ENCODE peak calls at places on chromosomes 12 and 14, in six cellular contexts. A, X, Q, U, Z and S are unnamed samples.

GRCh38 chr12:2509137-2509536 is 285.6 kb upstream of the FKBP4 start:
- DNase-seq in A (no peak), X (no peak), Q (no peak), U (no peak), Z (no peak), S (no peak)

GRCh38 chr14:81940636-81941035 is 407.0 kb upstream of the SEL1L start:
- DNase-seq in A (no peak), X (no peak), Q (no peak), U (no peak), Z (no peak), S (no peak)

GRCh38 chr14:65792208-65792905 is 379.8 kb downstream of the FUT8 start:
- DNase-seq in A (no peak), X (no peak), Q (peak), U (no peak), Z (no peak), S (no peak)

GRCh38 chr12:113103756-113104450 is 31.7 kb downstream of the RASAL1 start:
- DNase-seq in A (no peak), X (peak), Q (no peak), U (peak), Z (peak), S (no peak)

GRCh38 chr12:81465881-81466280 is 293.3 kb downstream of the PPFIA2 start:
- DNase-seq in A (no peak), X (no peak), Q (no peak), U (no peak), Z (no peak), S (no peak)

GRCh38 chr14:87491816-87492215 is 501.2 kb downstream of the GALC start:
- DNase-seq in A (no peak), X (no peak), Q (no peak), U (no peak), Z (no peak), S (no peak)

GRCh38 chr12:71186571-71187288 is 28.9 kb upstream of the TSPAN8 start:
- DNase-seq in A (no peak), X (no peak), Q (no peak), U (no peak), Z (no peak), S (no peak)

GRCh38 chr14:57492859-57493258 is 798 bp downstream of the CCDC198 start:
- DNase-seq in A (no peak), X (no peak), Q (no peak), U (no peak), Z (no peak), S (no peak)

GRCh38 chr12:94588271-94588785 is 62.0 kb downstream of the TMCC3 start:
- DNase-seq in A (no peak), X (no peak), Q (no peak), U (no peak), Z (no peak), S (no peak)

GRCh38 chr14:70714055-70714550 is 72.4 kb downstream of the TTC9 start:
- DNase-seq in A (peak), X (peak), Q (peak), U (peak), Z (peak), S (peak)

GRCh38 chr12:103728323-103728722 is 112.7 kb downstream of the NT5DC3 start:
- DNase-seq in A (no peak), X (no peak), Q (no peak), U (no peak), Z (no peak), S (no peak)

GRCh38 chr14:94004015-94004414 is 6.9 kb downstream of the CCDC197 start:
- DNase-seq in A (no peak), X (no peak), Q (no peak), U (no peak), Z (no peak), S (no peak)

GRCh38 chr12:127722651-127723050 is 544.3 kb upstream of the TMEM132C start:
- DNase-seq in A (no peak), X (no peak), Q (no peak), U (no peak), Z (no peak), S (no peak)

GRCh38 chr12:100651694-100652093 is 78.2 kb downstream of the GAS2L3 start:
- DNase-seq in A (no peak), X (no peak), Q (no peak), U (no peak), Z (no peak), S (no peak)

GRCh38 chr12:26612203-26612602 is 220.8 kb downstream of the ITPR2 start:
- DNase-seq in A (no peak), X (no peak), Q (no peak), U (no peak), Z (no peak), S (no peak)

GRCh38 chr12:42761601-42762350 is 172.2 kb upstream of the PRICKLE1 start:
- DNase-seq in A (no peak), X (no peak), Q (peak), U (no peak), Z (no peak), S (no peak)

GRCh38 chr12:52763991-52764390 is 13.2 kb downstream of the KRT76 start:
- DNase-seq in A (no peak), X (no peak), Q (no peak), U (no peak), Z (no peak), S (no peak)

GRCh38 chr12:121467638-121468403 is 67.9 kb downstream of the RNF34 start:
- DNase-seq in A (peak), X (peak), Q (no peak), U (no peak), Z (peak), S (no peak)

GRCh38 chr12:66011731-66012130 is 118.8 kb downstream of the LLPH start:
- DNase-seq in A (no peak), X (no peak), Q (no peak), U (no peak), Z (no peak), S (no peak)

GRCh38 chr14:45246151-45246550 is 6.9 kb downstream of the MIS18BP1 start:
- DNase-seq in A (no peak), X (no peak), Q (no peak), U (no peak), Z (no peak), S (no peak)

GRCh38 chr12:47763481-47764344 is 5.0 kb upstream of the RAPGEF3 start:
- DNase-seq in A (no peak), X (no peak), Q (peak), U (no peak), Z (no peak), S (no peak)

GRCh38 chr14:55398679-55399078 is 13.0 kb downstream of the ATG14 start:
- DNase-seq in A (peak), X (no peak), Q (peak), U (no peak), Z (no peak), S (no peak)

GRCh38 chr12:4719821-4720636 is at the start of gene GALNT8:
- DNase-seq in A (no peak), X (no peak), Q (no peak), U (peak), Z (no peak), S (no peak)

GRCh38 chr12:116571089-116571488 is 11.9 kb downstream of the MAP1LC3B2 start:
- DNase-seq in A (no peak), X (no peak), Q (no peak), U (no peak), Z (no peak), S (no peak)

GRCh38 chr14:102034301-102034700 is 52.5 kb downstream of the HSP90AA1 start:
- DNase-seq in A (no peak), X (no peak), Q (peak), U (no peak), Z (no peak), S (no peak)

GRCh38 chr12:21155517-21156351 is 24.7 kb downstream of the SLCO1B1 start:
- DNase-seq in A (no peak), X (no peak), Q (no peak), U (no peak), Z (no peak), S (no peak)

GRCh38 chr12:28683371-28683770 is 465.7 kb upstream of the FAR2 start:
- DNase-seq in A (no peak), X (no peak), Q (no peak), U (no peak), Z (no peak), S (no peak)

GRCh38 chr12:54299515-54300266 is 1.1 kb downstream of the NFE2 start:
- DNase-seq in A (no peak), X (no peak), Q (no peak), U (no peak), Z (no peak), S (no peak)

GRCh38 chr12:103840399-103840880 is 594 bp downstream of the NT5DC3 start:
- DNase-seq in A (no peak), X (peak), Q (no peak), U (peak), Z (no peak), S (no peak)

GRCh38 chr12:92078167-92079053 is 67.2 kb downstream of the BTG1 start:
- DNase-seq in A (no peak), X (no peak), Q (peak), U (peak), Z (no peak), S (no peak)

GRCh38 chr12:92076106-92076505 is 69.5 kb downstream of the BTG1 start:
- DNase-seq in A (no peak), X (no peak), Q (no peak), U (no peak), Z (no peak), S (no peak)

GRCh38 chr12:92077530-92077929 is 68.1 kb downstream of the BTG1 start:
- DNase-seq in A (no peak), X (no peak), Q (no peak), U (no peak), Z (no peak), S (no peak)

GRCh38 chr12:92080390-92081285 is 65.0 kb downstream of the BTG1 start:
- DNase-seq in A (no peak), X (no peak), Q (peak), U (no peak), Z (no peak), S (no peak)

DNA sequence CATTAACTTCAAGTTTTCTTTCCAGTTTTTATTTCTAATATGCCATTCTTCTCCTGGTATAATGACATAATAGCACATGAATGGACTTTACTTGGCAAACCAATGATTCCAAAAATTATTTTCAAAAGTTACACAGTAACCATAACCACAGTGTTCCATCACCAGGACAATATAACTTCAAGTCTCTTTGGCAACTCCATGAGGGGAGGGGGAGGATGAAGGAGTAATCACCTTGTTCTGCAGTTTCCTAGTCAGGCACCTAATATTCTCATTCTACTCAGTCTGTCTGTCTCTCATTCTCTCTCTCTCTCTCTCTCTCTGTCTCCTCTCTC is 66.6 kb downstream of the BTG1 start:
- DNase-seq in A (no peak), X (no peak), Q (no peak), U (no peak), Z (no peak), S (no peak)
- TF ChIP-seq CTCF in A (no peak), X (no peak), Q (no peak), U (no peak), Z (no peak), S (no peak)

DNA sequence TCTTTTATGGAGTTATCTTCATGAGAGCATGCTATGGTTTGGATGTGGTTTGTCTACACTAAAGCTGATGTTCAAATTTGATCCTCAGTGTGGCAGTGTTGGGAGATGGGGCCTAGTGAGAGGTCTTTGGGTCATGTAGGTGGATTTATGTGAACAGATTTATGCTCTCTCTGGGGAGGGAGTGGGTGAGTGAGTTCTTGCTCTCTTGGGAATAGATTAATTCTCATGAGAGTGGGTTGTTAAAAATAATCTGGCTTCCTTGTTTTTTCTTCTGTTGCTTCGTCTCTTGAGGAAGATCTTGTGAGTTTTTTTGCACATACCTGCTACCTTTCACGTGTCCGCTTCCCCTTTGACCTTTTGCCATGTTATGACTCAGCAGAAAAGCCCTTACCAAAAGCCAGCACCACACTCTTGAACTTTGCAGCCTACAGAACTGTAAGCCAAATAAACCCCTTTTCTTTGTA is 20.5 kb downstream of the DERA start:
- DNase-seq in A (no peak), X (no peak), Q (no peak), U (no peak), Z (no peak), S (no peak)
- TF ChIP-seq CTCF in A (no peak), X (no peak), Q (peak), U (no peak), Z (peak), S (no peak)

GRCh38 chr14:21069388-21070082 is 569 bp upstream of the ARHGEF40 start:
- DNase-seq in A (peak), X (peak), Q (no peak), U (no peak), Z (no peak), S (no peak)

GRCh38 chr14:21063479-21063878 is 5.9 kb downstream of the RNASE8 start:
- DNase-seq in A (no peak), X (no peak), Q (no peak), U (no peak), Z (no peak), S (no peak)

GRCh38 chr14:21068521-21069387 is 1.4 kb upstream of the ARHGEF40 start:
- DNase-seq in A (peak), X (peak), Q (peak), U (peak), Z (peak), S (no peak)

GRCh38 chr14:21070083-21070609 is at the start of gene ARHGEF40:
- DNase-seq in A (peak), X (peak), Q (peak), U (peak), Z (peak), S (peak)

DNA sequence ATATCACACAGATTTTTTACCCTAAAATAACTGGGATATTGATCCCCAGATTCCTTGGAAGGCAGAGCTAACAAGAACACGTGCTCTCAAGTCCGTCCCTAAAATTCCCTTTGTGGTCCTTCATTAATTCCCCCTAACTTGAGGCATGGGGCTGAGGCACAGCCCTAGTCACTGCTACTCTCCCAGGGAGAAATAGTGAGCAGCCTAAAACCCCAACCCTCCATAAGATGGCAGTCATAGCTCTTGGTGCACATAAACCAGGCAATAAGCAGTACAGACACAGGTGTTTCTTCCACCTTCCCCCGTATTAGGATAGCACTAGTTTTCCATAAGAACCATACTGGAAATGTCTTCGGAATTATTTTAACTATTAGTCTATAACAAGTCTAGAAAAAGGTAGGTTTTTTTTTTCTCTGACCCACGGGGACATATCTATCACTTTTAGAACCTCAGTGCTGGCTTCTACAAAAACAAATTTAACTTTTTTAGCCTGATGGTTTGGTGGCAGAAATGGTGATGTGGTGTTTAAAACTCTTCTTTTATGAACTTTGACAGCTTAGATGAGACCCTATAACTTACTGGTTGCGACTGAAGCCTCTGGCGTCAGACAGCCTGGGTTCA is 3.1 kb upstream of the ARHGEF40 start:
- DNase-seq in A (no peak), X (no peak), Q (no peak), U (no peak), Z (no peak), S (no peak)
- TF ChIP-seq CTCF in A (no peak), X (no peak), Q (peak), U (peak), Z (no peak), S (no peak)

GRCh38 chr12:82760423-82760822 is 73.7 kb downstream of the TMTC2 start:
- DNase-seq in A (no peak), X (peak), Q (no peak), U (no peak), Z (no peak), S (no peak)

GRCh38 chr12:82765971-82766705 is 79.4 kb downstream of the TMTC2 start:
- DNase-seq in A (no peak), X (no peak), Q (no peak), U (no peak), Z (no peak), S (no peak)
- TF ChIP-seq CTCF in A (no peak), X (no peak), Q (no peak), U (no peak), Z (no peak), S (no peak)

DNA sequence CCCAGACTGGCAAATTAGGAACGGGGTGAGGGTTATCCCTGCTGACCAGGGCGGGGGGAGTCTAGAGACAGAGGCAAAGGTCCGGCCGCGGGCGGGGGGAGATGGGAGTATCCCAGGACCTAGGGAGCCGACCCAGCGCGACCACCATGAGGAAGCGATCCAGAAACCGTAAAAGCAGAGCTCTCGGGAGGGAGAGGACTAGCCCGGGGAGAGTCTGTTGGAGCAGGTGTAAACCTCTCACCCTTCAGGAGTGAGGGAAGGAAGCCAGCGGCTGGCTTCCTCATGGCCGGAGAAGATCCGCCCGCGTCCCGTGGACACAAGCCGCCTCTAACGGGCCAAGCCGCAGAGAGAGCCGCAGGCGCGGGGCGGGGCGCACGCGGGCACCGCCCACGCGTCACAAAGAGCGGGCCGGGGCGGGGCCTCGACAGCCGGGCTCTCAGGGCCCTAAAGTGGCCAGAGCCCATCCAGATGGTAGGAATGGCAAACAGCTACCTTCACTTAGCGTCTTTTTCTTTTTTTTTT is at the start of gene ACRBP:
- DNase-seq in A (peak), X (peak), Q (no peak), U (peak), Z (peak), S (peak)
- TF ChIP-seq CTCF in A (no peak), X (no peak), Q (no peak), U (no peak), Z (no peak), S (no peak)

GRCh38 chr14:85415015-85415712 is 114.8 kb upstream of the FLRT2 start:
- DNase-seq in A (peak), X (peak), Q (peak), U (no peak), Z (no peak), S (no peak)
- TF ChIP-seq CTCF in A (peak), X (no peak), Q (no peak), U (no peak), Z (peak), S (no peak)

GRCh38 chr12:124964251-124964650 is 24.7 kb downstream of the DHX37 start:
- DNase-seq in A (no peak), X (no peak), Q (no peak), U (no peak), Z (no peak), S (no peak)
- TF ChIP-seq CTCF in A (no peak), X (no peak), Q (no peak), U (no peak), Z (no peak), S (no peak)

GRCh38 chr14:32205554-32205953 is 2.5 kb upstream of the RNU6-8 start:
- DNase-seq in A (no peak), X (no peak), Q (no peak), U (no peak), Z (no peak), S (no peak)

GRCh38 chr14:32203928-32204357 is 874 bp upstream of the RNU6-8 start:
- DNase-seq in A (no peak), X (no peak), Q (no peak), U (peak), Z (no peak), S (no peak)

GRCh38 chr14:32208490-32208889 is 5.4 kb upstream of the RNU6-8 start:
- DNase-seq in A (no peak), X (no peak), Q (no peak), U (no peak), Z (no peak), S (no peak)

GRCh38 chr14:32206552-32206951 is 3.5 kb upstream of the RNU6-8 start:
- DNase-seq in A (no peak), X (no peak), Q (no peak), U (no peak), Z (no peak), S (no peak)

GRCh38 chr14:32205984-32206383 is 2.9 kb upstream of the RNU6-8 start:
- DNase-seq in A (no peak), X (peak), Q (no peak), U (no peak), Z (no peak), S (no peak)
- TF ChIP-seq CTCF in A (no peak), X (no peak), Q (no peak), U (no peak), Z (no peak), S (no peak)

DNA sequence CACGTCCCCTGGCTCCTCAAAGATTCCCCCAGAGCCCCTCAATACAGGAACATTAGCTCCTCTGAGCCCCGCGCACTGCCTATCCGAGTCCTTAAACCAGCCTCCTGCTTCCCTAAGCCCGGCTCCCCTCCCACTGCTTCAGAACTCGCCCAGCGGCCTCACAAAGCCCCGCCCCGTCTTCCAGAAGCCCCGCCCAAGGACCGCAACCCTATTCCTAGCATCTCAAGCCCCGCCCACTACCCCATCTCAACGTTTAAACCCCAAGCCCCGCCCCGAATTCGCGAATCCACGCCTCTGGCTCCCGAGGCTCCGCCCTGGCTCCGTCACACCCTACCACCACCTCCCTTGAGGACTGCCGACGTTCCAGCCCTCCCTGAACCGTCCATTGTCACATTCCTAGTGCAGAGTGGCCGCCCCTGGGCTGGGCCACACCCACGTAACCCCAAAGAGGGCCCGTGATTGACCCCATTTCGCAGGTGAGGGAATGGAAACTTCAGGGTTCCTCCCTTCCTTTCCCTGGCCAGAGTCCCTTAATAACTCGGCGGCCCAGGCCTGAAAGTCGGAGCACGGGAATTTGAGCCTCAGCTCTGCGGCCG is 646 bp upstream of the CORO1C start:
- DNase-seq in A (peak), X (peak), Q (peak), U (peak), Z (peak), S (peak)
- TF ChIP-seq CTCF in A (no peak), X (peak), Q (no peak), U (no peak), Z (no peak), S (no peak)

GRCh38 chr14:75063491-75064204 is at the start of gene ACYP1:
- DNase-seq in A (peak), X (peak), Q (peak), U (peak), Z (peak), S (peak)
- TF ChIP-seq CTCF in A (no peak), X (no peak), Q (no peak), U (no peak), Z (no peak), S (no peak)